ENCODE peak calls at places on chromosomes 3 and 15, in five cellular contexts. One of them, this sample, is unnamed.

GRCh38 chr15:64225804-64226203 is 63.0 kb upstream of the PPIB start:
- DNase-seq in AG04450: no peak
- DNase-seq in suprapubic skin: no peak
- DNase-seq in dorsolateral prefrontal cortex: no peak
- DNase-seq in lower lobe of right lung: no peak
- DNase-seq in this sample: no peak

GRCh38 chr3:57077630-57078365 is 17.3 kb downstream of the SPATA12 start:
- DNase-seq in lower lobe of right lung: no peak
- DNase-seq in suprapubic skin: no peak
- DNase-seq in dorsolateral prefrontal cortex: no peak
- DNase-seq in AG04450: no peak
- DNase-seq in this sample: no peak

GRCh38 chr3:76043746-76044145 is 258.4 kb upstream of the ZNF717 start:
- DNase-seq in lower lobe of right lung: no peak
- DNase-seq in AG04450: no peak
- DNase-seq in dorsolateral prefrontal cortex: no peak
- DNase-seq in suprapubic skin: no peak
- DNase-seq in this sample: no peak

GRCh38 chr3:164640586-164640985 is 437.7 kb downstream of the SI start:
- DNase-seq in suprapubic skin: no peak
- DNase-seq in dorsolateral prefrontal cortex: no peak
- DNase-seq in lower lobe of right lung: no peak
- DNase-seq in AG04450: no peak
- DNase-seq in this sample: no peak

GRCh38 chr15:55827204-55827603 is 84.3 kb upstream of the PRTG start:
- DNase-seq in dorsolateral prefrontal cortex: no peak
- DNase-seq in lower lobe of right lung: no peak
- DNase-seq in suprapubic skin: no peak
- DNase-seq in AG04450: no peak
- DNase-seq in this sample: no peak

GRCh38 chr3:182104811-182105316 is 393.1 kb downstream of the SOX2 start:
- DNase-seq in suprapubic skin: no peak
- DNase-seq in lower lobe of right lung: no peak
- DNase-seq in AG04450: no peak
- DNase-seq in dorsolateral prefrontal cortex: no peak
- DNase-seq in this sample: no peak

GRCh38 chr3:11145888-11146287 is 8.4 kb upstream of the HRH1 start:
- DNase-seq in suprapubic skin: no peak
- DNase-seq in AG04450: peak; percentile 61
- DNase-seq in lower lobe of right lung: no peak
- DNase-seq in dorsolateral prefrontal cortex: no peak
- DNase-seq in this sample: no peak

GRCh38 chr3:111319598-111319997 is 222.4 kb upstream of the CD96 start:
- DNase-seq in lower lobe of right lung: no peak
- DNase-seq in AG04450: no peak
- DNase-seq in suprapubic skin: no peak
- DNase-seq in dorsolateral prefrontal cortex: no peak
- DNase-seq in this sample: no peak

GRCh38 chr15:36527512-36528162 is 51.8 kb upstream of the CDIN1 start:
- DNase-seq in dorsolateral prefrontal cortex: no peak
- DNase-seq in suprapubic skin: no peak
- DNase-seq in lower lobe of right lung: no peak
- DNase-seq in AG04450: no peak
- DNase-seq in this sample: no peak

GRCh38 chr3:61761694-61762430 is 200.5 kb downstream of the PTPRG start:
- DNase-seq in suprapubic skin: no peak
- DNase-seq in AG04450: no peak
- DNase-seq in dorsolateral prefrontal cortex: no peak
- DNase-seq in lower lobe of right lung: no peak
- DNase-seq in this sample: no peak

GRCh38 chr3:183807329-183807728 is 18.0 kb downstream of the MAP6D1 start:
- DNase-seq in suprapubic skin: no peak
- DNase-seq in lower lobe of right lung: no peak
- DNase-seq in AG04450: no peak
- DNase-seq in dorsolateral prefrontal cortex: no peak
- DNase-seq in this sample: no peak
- H3K27ac ChIP-seq in suprapubic skin: no peak overlapping the region
- H3K27ac ChIP-seq in lower lobe of right lung: no peak overlapping the region
- H3K27ac ChIP-seq in AG04450: no peak overlapping the region
- H3K27ac ChIP-seq in dorsolateral prefrontal cortex: peak overlapping the region; percentile 99
- H3K27ac ChIP-seq in this sample: no peak overlapping the region

DNA sequence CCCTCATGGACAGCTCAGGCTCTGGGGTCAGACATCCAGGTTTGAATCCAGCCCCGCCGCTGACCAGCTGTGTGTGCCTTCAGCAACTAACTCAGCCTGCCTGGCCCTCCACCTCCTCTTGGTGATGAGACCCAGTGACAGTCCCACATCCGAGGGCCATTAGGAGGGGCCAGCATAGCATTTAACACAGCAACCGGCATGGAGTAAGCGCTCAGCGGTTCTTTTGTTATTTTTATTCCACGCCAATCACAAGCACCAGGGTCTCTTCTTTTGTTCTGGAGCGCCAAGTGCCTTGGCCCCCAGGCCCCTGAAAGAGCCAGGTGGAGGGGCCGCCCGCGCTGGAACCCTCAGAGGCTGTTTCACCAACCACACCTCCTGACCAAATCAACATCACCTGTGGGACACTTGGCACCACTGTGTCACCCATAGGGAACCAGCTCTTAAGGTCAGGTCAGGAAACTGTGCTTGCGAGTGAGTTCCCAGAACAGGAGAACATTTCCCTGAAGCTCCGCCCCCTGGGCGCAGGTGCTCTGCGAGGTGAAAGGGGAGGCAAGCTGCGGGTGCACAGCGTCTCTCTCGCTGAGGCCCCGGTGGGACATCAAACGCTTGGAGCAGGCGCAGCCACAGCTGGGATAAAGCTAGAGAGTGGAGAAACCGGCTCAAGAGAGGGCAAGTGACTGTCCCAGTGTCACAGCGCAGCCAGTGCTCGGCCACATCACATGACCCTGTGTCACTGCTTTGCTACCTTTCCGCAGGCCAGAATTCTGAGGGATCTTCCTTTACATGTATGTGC is 311.3 kb downstream of the UACA start:
- DNase-seq in AG04450: no peak
- DNase-seq in suprapubic skin: no peak
- DNase-seq in lower lobe of right lung: no peak
- DNase-seq in dorsolateral prefrontal cortex: no peak
- DNase-seq in this sample: no peak
- H3K4me3 ChIP-seq in AG04450: no peak overlapping the region
- H3K4me3 ChIP-seq in suprapubic skin: no peak overlapping the region
- H3K4me3 ChIP-seq in lower lobe of right lung: no peak overlapping the region
- H3K4me3 ChIP-seq in dorsolateral prefrontal cortex: no peak overlapping the region
- H3K4me3 ChIP-seq in this sample: no peak overlapping the region

DNA sequence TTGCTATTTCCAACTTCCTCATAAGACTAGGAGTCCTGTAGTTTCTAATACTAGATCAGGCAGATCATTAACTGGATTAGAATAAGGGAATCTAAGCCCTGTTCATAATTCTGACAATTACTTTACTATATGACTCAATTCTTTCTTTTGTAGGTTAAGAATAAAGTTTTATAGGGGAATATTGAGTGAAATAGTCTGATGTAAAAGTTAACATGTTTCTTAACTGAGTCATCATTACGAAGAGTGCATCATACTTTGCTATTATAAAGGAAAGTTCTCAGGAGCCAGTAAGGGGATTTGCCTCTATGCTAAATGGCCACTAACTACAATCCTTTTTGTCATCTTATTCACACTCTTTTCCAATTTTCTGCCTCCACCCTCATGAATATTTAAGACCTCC is 63.1 kb downstream of the POLQ start:
- DNase-seq in AG04450: peak; percentile 38
- DNase-seq in lower lobe of right lung: no peak
- DNase-seq in dorsolateral prefrontal cortex: no peak
- DNase-seq in suprapubic skin: no peak
- DNase-seq in this sample: no peak
- H3K27ac ChIP-seq in AG04450: no peak overlapping the region
- H3K27ac ChIP-seq in lower lobe of right lung: no peak overlapping the region
- H3K27ac ChIP-seq in dorsolateral prefrontal cortex: no peak overlapping the region
- H3K27ac ChIP-seq in suprapubic skin: no peak overlapping the region
- H3K27ac ChIP-seq in this sample: peak overlapping the region; percentile 75

GRCh38 chr3:43388909-43389308 is 102.6 kb downstream of the SNRK start:
- DNase-seq in AG04450: no peak
- DNase-seq in dorsolateral prefrontal cortex: no peak
- DNase-seq in lower lobe of right lung: no peak
- DNase-seq in suprapubic skin: no peak
- DNase-seq in this sample: no peak
- H3K4me3 ChIP-seq in AG04450: no peak overlapping the region
- H3K4me3 ChIP-seq in dorsolateral prefrontal cortex: no peak overlapping the region
- H3K4me3 ChIP-seq in lower lobe of right lung: no peak overlapping the region
- H3K4me3 ChIP-seq in suprapubic skin: no peak overlapping the region
- H3K4me3 ChIP-seq in this sample: no peak overlapping the region

GRCh38 chr3:69999191-70000027 is at the start of gene SAMMSON:
- DNase-seq in AG04450: peak; percentile 20
- DNase-seq in dorsolateral prefrontal cortex: no peak
- DNase-seq in suprapubic skin: no peak
- DNase-seq in lower lobe of right lung: no peak
- DNase-seq in this sample: no peak

GRCh38 chr3:70000028-70000410 is 486 bp downstream of the SAMMSON start:
- DNase-seq in suprapubic skin: no peak
- DNase-seq in lower lobe of right lung: no peak
- DNase-seq in dorsolateral prefrontal cortex: no peak
- DNase-seq in AG04450: no peak
- DNase-seq in this sample: no peak

GRCh38 chr3:69997486-69998307 is 1.8 kb upstream of the SAMMSON start:
- DNase-seq in lower lobe of right lung: no peak
- DNase-seq in suprapubic skin: no peak
- DNase-seq in AG04450: no peak
- DNase-seq in dorsolateral prefrontal cortex: no peak
- DNase-seq in this sample: no peak

GRCh38 chr3:70000563-70001081 is 1.1 kb downstream of the SAMMSON start:
- DNase-seq in dorsolateral prefrontal cortex: peak; percentile 84
- DNase-seq in suprapubic skin: no peak
- DNase-seq in lower lobe of right lung: no peak
- DNase-seq in AG04450: no peak
- DNase-seq in this sample: no peak

DNA sequence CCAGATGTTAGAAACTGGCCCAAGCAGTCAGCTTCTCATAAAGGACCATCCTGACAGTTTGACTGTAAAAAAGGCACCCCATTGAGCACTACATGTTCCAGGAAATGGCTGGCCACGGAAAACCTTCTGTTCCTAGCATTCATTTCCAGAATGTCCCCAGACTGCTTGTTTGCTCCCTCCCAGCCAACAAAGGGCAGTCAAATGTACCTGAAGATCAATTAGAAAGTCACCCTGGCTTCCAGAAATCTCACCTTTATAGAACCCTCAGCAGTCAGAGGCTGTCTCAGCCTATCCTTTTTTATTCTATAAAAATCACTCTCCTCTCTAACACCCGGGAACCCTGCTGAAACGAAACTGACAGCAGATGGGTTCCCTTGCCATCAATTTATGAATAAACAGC is 774 bp upstream of the SAMMSON start:
- DNase-seq in lower lobe of right lung: no peak
- DNase-seq in suprapubic skin: no peak
- DNase-seq in AG04450: no peak
- DNase-seq in dorsolateral prefrontal cortex: peak; percentile 47
- DNase-seq in this sample: no peak
- H3K27ac ChIP-seq in lower lobe of right lung: peak overlapping the region; percentile 12
- H3K27ac ChIP-seq in suprapubic skin: peak overlapping the region; percentile 69
- H3K27ac ChIP-seq in AG04450: no peak overlapping the region
- H3K27ac ChIP-seq in dorsolateral prefrontal cortex: peak overlapping the region; percentile 92
- H3K27ac ChIP-seq in this sample: no peak overlapping the region

GRCh38 chr15:59436774-59437472 is 1.1 kb upstream of the FAM81A start:
- DNase-seq in lower lobe of right lung: no peak
- DNase-seq in suprapubic skin: no peak
- DNase-seq in AG04450: no peak
- DNase-seq in dorsolateral prefrontal cortex: no peak
- DNase-seq in this sample: no peak

GRCh38 chr15:59439571-59439970 is 1.6 kb downstream of the FAM81A start:
- DNase-seq in AG04450: no peak
- DNase-seq in suprapubic skin: no peak
- DNase-seq in dorsolateral prefrontal cortex: no peak
- DNase-seq in lower lobe of right lung: no peak
- DNase-seq in this sample: no peak

GRCh38 chr15:59437777-59438574 is at the start of gene FAM81A:
- DNase-seq in lower lobe of right lung: peak; percentile 76
- DNase-seq in suprapubic skin: peak; percentile 83
- DNase-seq in AG04450: no peak
- DNase-seq in dorsolateral prefrontal cortex: peak; percentile 79
- DNase-seq in this sample: peak; percentile 78

GRCh38 chr15:59438891-59439290 is 905 bp downstream of the FAM81A start:
- DNase-seq in AG04450: no peak
- DNase-seq in lower lobe of right lung: no peak
- DNase-seq in suprapubic skin: no peak
- DNase-seq in dorsolateral prefrontal cortex: peak; percentile 41
- DNase-seq in this sample: no peak

GRCh38 chr15:59437473-59437776 is 561 bp upstream of the FAM81A start:
- DNase-seq in lower lobe of right lung: no peak
- DNase-seq in AG04450: no peak
- DNase-seq in suprapubic skin: no peak
- DNase-seq in dorsolateral prefrontal cortex: no peak
- DNase-seq in this sample: no peak
- H3K4me3 ChIP-seq in lower lobe of right lung: peak overlapping the region; percentile 58
- H3K4me3 ChIP-seq in AG04450: peak overlapping the region; percentile 60
- H3K4me3 ChIP-seq in suprapubic skin: peak overlapping the region; percentile 56
- H3K4me3 ChIP-seq in dorsolateral prefrontal cortex: peak overlapping the region; percentile 76
- H3K4me3 ChIP-seq in this sample: peak overlapping the region; percentile 49

This sample was measured in RWPE2.